ENCODE peak calls at places on chromosome 19, in four cellular contexts. One of them, this sample, is unnamed.

GRCh38 chr19:15815306-15815705 is at the start of gene OR10H1:
- DNase-seq in H1: no peak
- DNase-seq in A549: no peak
- DNase-seq in K562: no peak
- DNase-seq in this sample: no peak

GRCh38 chr19:18774107-18774506 is 17.0 kb downstream of the COMP start:
- DNase-seq in H1: no peak
- DNase-seq in A549: no peak
- DNase-seq in K562: no peak
- DNase-seq in this sample: no peak

GRCh38 chr19:55654833-55655647 is at the start of gene U2AF2:
- DNase-seq in H1: peak
- DNase-seq in A549: peak
- DNase-seq in K562: peak
- DNase-seq in this sample: peak

GRCh38 chr19:33819875-33820781 is 23.5 kb downstream of the KCTD15 start:
- DNase-seq in H1: peak
- DNase-seq in A549: peak
- DNase-seq in K562: peak
- DNase-seq in this sample: peak

GRCh38 chr19:2477141-2477710 is 1.3 kb downstream of the GADD45B start:
- DNase-seq in H1: peak
- DNase-seq in A549: no peak
- DNase-seq in K562: no peak
- DNase-seq in this sample: no peak

GRCh38 chr19:15461694-15462093 is 2.6 kb downstream of the RASAL3 start:
- DNase-seq in H1: no peak
- DNase-seq in A549: no peak
- DNase-seq in K562: no peak
- DNase-seq in this sample: no peak

GRCh38 chr19:485583-486236 is 10.6 kb upstream of the MADCAM1 start:
- DNase-seq in H1: no peak
- DNase-seq in A549: no peak
- DNase-seq in K562: no peak
- DNase-seq in this sample: peak

GRCh38 chr19:35498984-35499383 is 8.7 kb upstream of the KRTDAP start:
- DNase-seq in H1: no peak
- DNase-seq in A549: no peak
- DNase-seq in K562: peak
- DNase-seq in this sample: no peak

GRCh38 chr19:53868892-53869804 is 1.5 kb downstream of the MYADM start:
- DNase-seq in H1: peak
- DNase-seq in A549: peak
- DNase-seq in K562: peak
- DNase-seq in this sample: peak
- TF ChIP-seq EP300 in H1: no peak
- TF ChIP-seq EP300 in A549: no peak
- TF ChIP-seq EP300 in K562: peak
- TF ChIP-seq EP300 in this sample: no peak

GRCh38 chr19:31255174-31255862 is 93.9 kb downstream of the TSHZ3 start:
- DNase-seq in H1: no peak
- DNase-seq in A549: no peak
- DNase-seq in K562: no peak
- DNase-seq in this sample: no peak

GRCh38 chr19:31257426-31258130 is 91.7 kb downstream of the TSHZ3 start:
- DNase-seq in H1: peak
- DNase-seq in A549: no peak
- DNase-seq in K562: no peak
- DNase-seq in this sample: peak

GRCh38 chr19:31255863-31256600 is 93.2 kb downstream of the TSHZ3 start:
- DNase-seq in H1: peak
- DNase-seq in A549: no peak
- DNase-seq in K562: no peak
- DNase-seq in this sample: no peak

GRCh38 chr19:31257025-31257424 is 92.2 kb downstream of the TSHZ3 start:
- DNase-seq in H1: peak
- DNase-seq in A549: no peak
- DNase-seq in K562: no peak
- DNase-seq in this sample: no peak

GRCh38 chr19:31256601-31256990 is 92.6 kb downstream of the TSHZ3 start:
- DNase-seq in H1: peak
- DNase-seq in A549: no peak
- DNase-seq in K562: no peak
- DNase-seq in this sample: no peak
- TF ChIP-seq USF2 in H1: no peak
- TF ChIP-seq USF2 in A549: no peak
- TF ChIP-seq USF2 in K562: no peak
- TF ChIP-seq USF2 in this sample: no peak

GRCh38 chr19:3762130-3762473 is 380 bp upstream of the MRPL54 start:
- DNase-seq in H1: no peak
- DNase-seq in A549: no peak
- DNase-seq in K562: no peak
- DNase-seq in this sample: no peak

GRCh38 chr19:3760871-3761361 is 576 bp downstream of the APBA3 start:
- DNase-seq in H1: no peak
- DNase-seq in A549: no peak
- DNase-seq in K562: peak
- DNase-seq in this sample: no peak

GRCh38 chr19:3761382-3762129 is at the start of gene APBA3:
- DNase-seq in H1: peak
- DNase-seq in A549: peak
- DNase-seq in K562: peak
- DNase-seq in this sample: peak

GRCh38 chr19:3765121-3765520 is 2.6 kb downstream of the MRPL54 start:
- DNase-seq in H1: no peak
- DNase-seq in A549: no peak
- DNase-seq in K562: no peak
- DNase-seq in this sample: no peak

DNA sequence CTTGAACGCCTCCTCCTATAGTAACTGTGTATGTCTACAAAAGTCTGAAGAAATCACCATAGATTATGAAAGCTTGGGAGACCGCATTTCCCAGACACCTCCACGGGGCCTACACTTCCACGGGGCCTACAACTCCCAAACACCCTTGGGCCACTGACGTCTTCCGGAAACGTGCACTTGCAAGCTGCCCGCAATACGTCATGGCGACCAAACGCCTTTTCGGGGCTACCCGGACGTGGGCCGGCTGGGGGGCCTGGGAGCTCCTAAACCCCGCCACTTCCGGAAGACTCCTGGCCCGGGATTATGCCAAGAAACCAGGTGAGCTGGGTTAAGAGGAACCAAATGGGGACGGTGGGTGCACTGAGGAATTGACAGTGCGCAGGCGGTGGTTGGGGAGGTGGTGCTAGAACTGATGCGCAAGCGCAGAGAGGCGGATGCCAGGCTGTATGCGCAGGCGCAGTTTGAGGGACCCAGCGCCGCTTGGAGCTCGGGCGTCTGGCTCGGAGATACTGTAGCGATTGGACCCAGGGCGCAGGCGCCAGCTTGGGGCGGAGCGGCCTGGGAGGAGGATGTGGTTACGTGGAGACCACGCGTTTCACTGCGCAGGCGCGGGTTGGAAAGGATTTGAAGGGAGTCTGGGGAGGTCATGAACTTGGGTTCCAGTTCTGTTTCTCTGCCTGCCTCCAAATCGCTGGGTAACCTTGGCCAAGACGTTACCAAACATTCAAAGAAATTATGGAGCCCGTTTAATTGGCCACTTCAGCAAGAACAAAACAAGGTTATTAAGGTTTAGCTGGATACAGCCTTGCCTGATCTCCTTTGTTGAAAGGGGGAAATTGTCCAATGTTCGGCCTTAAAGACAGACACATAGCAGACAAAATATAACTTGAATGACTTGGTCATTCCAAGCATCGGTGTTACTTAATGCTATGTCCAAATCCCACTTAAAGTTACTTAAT is at the start of gene MRPL54:
- DNase-seq in H1: peak
- DNase-seq in A549: peak
- DNase-seq in K562: peak
- DNase-seq in this sample: peak
- TF ChIP-seq EP300 in H1: no peak
- TF ChIP-seq EP300 in A549: no peak
- TF ChIP-seq EP300 in K562: peak
- TF ChIP-seq EP300 in this sample: no peak

GRCh38 chr19:49073514-49074378 is 1.2 kb upstream of the KCNA7 start:
- DNase-seq in H1: peak
- DNase-seq in A549: peak
- DNase-seq in K562: peak
- DNase-seq in this sample: peak
- TF ChIP-seq USF2 in H1: no peak
- TF ChIP-seq USF2 in A549: no peak
- TF ChIP-seq USF2 in K562: no peak
- TF ChIP-seq USF2 in this sample: no peak

GRCh38 chr19:30280018-30280417 is 92.2 kb upstream of the ZNF536 start:
- DNase-seq in H1: no peak
- DNase-seq in A549: no peak
- DNase-seq in K562: no peak
- DNase-seq in this sample: no peak
- TF ChIP-seq EP300 in H1: no peak
- TF ChIP-seq EP300 in A549: no peak
- TF ChIP-seq EP300 in K562: no peak
- TF ChIP-seq EP300 in this sample: no peak

GRCh38 chr19:13850910-13851753 is 25.8 kb upstream of the NANOS3 start:
- DNase-seq in H1: no peak
- DNase-seq in A549: peak
- DNase-seq in K562: peak
- DNase-seq in this sample: peak
- TF ChIP-seq USF2 in H1: no peak
- TF ChIP-seq USF2 in A549: no peak
- TF ChIP-seq USF2 in K562: no peak
- TF ChIP-seq USF2 in this sample: no peak

DNA sequence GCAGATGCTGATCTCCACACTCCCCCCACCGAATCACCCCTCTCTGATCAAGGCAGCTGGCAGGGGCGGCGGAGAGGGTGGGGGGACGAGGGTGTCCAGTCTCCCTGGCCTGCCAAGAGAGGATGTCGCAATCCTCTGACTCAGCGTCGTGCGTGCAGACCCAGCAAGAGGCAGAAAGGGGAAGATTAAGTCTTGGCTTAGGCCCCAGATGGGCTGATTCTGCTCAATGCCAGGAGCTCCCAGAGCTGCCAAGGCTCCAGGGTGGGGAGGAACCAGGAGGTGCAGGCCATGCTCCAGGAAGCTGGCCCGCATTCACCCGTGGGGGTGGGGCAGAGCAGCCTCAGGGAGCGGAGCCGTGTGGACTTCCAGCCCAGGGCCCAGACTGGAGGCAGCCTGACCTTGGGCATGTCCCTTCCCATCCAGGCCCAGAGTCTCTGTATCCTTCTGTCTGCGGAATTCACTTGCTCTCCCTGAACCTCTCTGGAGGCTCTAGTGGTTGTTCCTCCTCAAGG is 6.6 kb upstream of the BCL3 start:
- DNase-seq in H1: no peak
- DNase-seq in A549: peak
- DNase-seq in K562: peak
- DNase-seq in this sample: peak
- TF ChIP-seq EP300 in H1: no peak
- TF ChIP-seq EP300 in A549: peak
- TF ChIP-seq EP300 in K562: peak
- TF ChIP-seq EP300 in this sample: peak

GRCh38 chr19:52307275-52307674 is 10.3 kb downstream of the ZNF480 start:
- DNase-seq in H1: peak
- DNase-seq in A549: peak
- DNase-seq in K562: peak
- DNase-seq in this sample: no peak
- TF ChIP-seq USF2 in H1: no peak
- TF ChIP-seq USF2 in A549: no peak
- TF ChIP-seq USF2 in K562: no peak
- TF ChIP-seq USF2 in this sample: no peak

GRCh38 chr19:5690125-5690954 is at the start of gene RPL36:
- DNase-seq in H1: peak
- DNase-seq in A549: peak
- DNase-seq in K562: peak
- DNase-seq in this sample: peak
- TF ChIP-seq EP300 in H1: no peak
- TF ChIP-seq EP300 in A549: no peak
- TF ChIP-seq EP300 in K562: no peak
- TF ChIP-seq EP300 in this sample: no peak